ENCODE peak calls at places on chromosomes 13 and 19, in nine cellular contexts. D is gastrocnemius medialis, R is pancreas, H is IMR-90, N is upper lobe of left lung, Y is tibial nerve, X is AG04449, T is adrenal gland, L is MCF 10A. K is an unnamed sample.

GRCh38 chr19:13099073-13099999 is 3.3 kb downstream of the LYL1 start:
- DNase-seq in D (peak), R (no peak), H (no peak), N (peak), Y (peak), X (no peak), T (no peak), L (no peak), K (peak)

GRCh38 chr13:46278474-46278873 is 66.7 kb downstream of the LRRC63 start:
- DNase-seq in D (no peak), R (no peak), H (no peak), N (no peak), Y (no peak), X (no peak), T (no peak), L (no peak), K (no peak)

GRCh38 chr13:109872864-109873263 is 86.5 kb upstream of the IRS2 start:
- DNase-seq in D (no peak), R (no peak), H (no peak), N (no peak), Y (no peak), X (no peak), T (no peak), L (no peak), K (no peak)

GRCh38 chr13:30158774-30159445 is 148.4 kb downstream of the KATNAL1 start:
- DNase-seq in D (no peak), R (no peak), H (peak), N (no peak), Y (peak), X (peak), T (peak), L (peak), K (peak)

GRCh38 chr19:4537953-4538600 is 1.8 kb downstream of the LRG1 start:
- DNase-seq in D (peak), R (no peak), H (no peak), N (no peak), Y (no peak), X (no peak), T (peak), L (no peak), K (no peak)

GRCh38 chr19:58395220-58395978 is at the start of gene RNF225:
- DNase-seq in D (no peak), R (peak), H (no peak), N (peak), Y (no peak), X (no peak), T (no peak), L (no peak), K (no peak)

GRCh38 chr19:31538879-31539278 is 189.6 kb upstream of the TSHZ3 start:
- DNase-seq in D (no peak), R (no peak), H (no peak), N (no peak), Y (no peak), X (no peak), T (no peak), L (no peak), K (no peak)

GRCh38 chr19:35438527-35438926 is 9.5 kb upstream of the FFAR2 start:
- DNase-seq in D (no peak), R (peak), H (no peak), N (no peak), Y (no peak), X (no peak), T (no peak), L (peak), K (no peak)

GRCh38 chr13:48265217-48265815 is 32.3 kb downstream of the ITM2B start:
- DNase-seq in D (no peak), R (no peak), H (no peak), N (no peak), Y (peak), X (no peak), T (no peak), L (no peak), K (peak)

GRCh38 chr13:101757446-101758039 is 305.1 kb downstream of the ITGBL1 start:
- DNase-seq in D (no peak), R (no peak), H (peak), N (no peak), Y (no peak), X (no peak), T (no peak), L (peak), K (no peak)

GRCh38 chr13:113117335-113117872 is 5.2 kb upstream of the F10 start:
- DNase-seq in D (peak), R (no peak), H (no peak), N (peak), Y (no peak), X (no peak), T (no peak), L (no peak), K (no peak)

GRCh38 chr19:50205681-50206138 is 2.3 kb downstream of the MYH14 start:
- DNase-seq in D (no peak), R (peak), H (no peak), N (peak), Y (no peak), X (no peak), T (no peak), L (no peak), K (no peak)

GRCh38 chr19:4916292-4917082 is 7.2 kb downstream of the UHRF1 start:
- DNase-seq in D (no peak), R (no peak), H (no peak), N (peak), Y (no peak), X (no peak), T (no peak), L (no peak), K (peak)

GRCh38 chr19:22882797-22883196 is 50.7 kb downstream of the ZNF723 start:
- DNase-seq in D (no peak), R (no peak), H (peak), N (no peak), Y (peak), X (no peak), T (no peak), L (peak), K (no peak)

GRCh38 chr19:16070366-16070990 is 5.8 kb upstream of the TPM4 start:
- DNase-seq in D (peak), R (no peak), H (no peak), N (peak), Y (no peak), X (no peak), T (peak), L (peak), K (peak)

GRCh38 chr13:45362939-45363338 is 22.0 kb upstream of the TPT1 start:
- DNase-seq in D (no peak), R (no peak), H (no peak), N (no peak), Y (no peak), X (no peak), T (no peak), L (no peak), K (peak)

GRCh38 chr19:4183967-4184717 is 1.7 kb downstream of the ANKRD24 start:
- DNase-seq in D (peak), R (no peak), H (no peak), N (peak), Y (no peak), X (no peak), T (no peak), L (peak), K (no peak)

GRCh38 chr19:13846533-13847032 is 30.4 kb upstream of the NANOS3 start:
- DNase-seq in D (peak), R (peak), H (peak), N (peak), Y (peak), X (no peak), T (peak), L (peak), K (peak)

GRCh38 chr13:93875527-93875926 is 604.0 kb downstream of the DCT start:
- DNase-seq in D (no peak), R (no peak), H (peak), N (no peak), Y (no peak), X (no peak), T (no peak), L (peak), K (no peak)

DNA sequence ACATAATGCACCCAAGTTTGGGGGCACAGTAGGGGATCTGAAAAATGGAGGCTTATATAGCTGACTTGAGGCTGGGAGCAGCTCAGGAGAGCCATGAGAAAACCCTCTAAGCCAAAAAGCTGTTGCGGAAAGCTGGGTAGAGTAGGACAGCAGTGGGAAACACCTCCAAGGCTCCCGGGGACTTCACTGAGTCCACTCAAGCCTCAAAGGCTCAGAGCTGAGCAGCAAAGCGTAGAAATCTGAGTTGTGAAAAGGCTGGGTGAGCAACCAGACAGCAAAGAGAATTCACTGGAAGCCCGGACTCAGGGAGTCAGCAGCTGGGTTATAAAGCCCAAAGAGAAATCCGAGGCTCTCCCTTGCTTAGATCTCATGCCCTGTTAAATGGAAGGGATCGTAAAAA is 905.1 kb downstream of the EFNB2 start:
- DNase-seq in D (no peak), R (no peak), H (no peak), N (no peak), Y (no peak), X (no peak), T (no peak), L (no peak), K (no peak)
- TF ChIP-seq CTCF in D (no peak), R (no peak), H (no peak), N (no peak), Y (no peak), X (no peak), T (no peak), L (no peak), K (no peak)

GRCh38 chr13:36395280-36395679 is 37.0 kb upstream of the CCNA1 start:
- DNase-seq in D (no peak), R (no peak), H (peak), N (no peak), Y (no peak), X (peak), T (no peak), L (peak), K (no peak)
- TF ChIP-seq CTCF in D (no peak), R (no peak), H (peak), N (no peak), Y (peak), X (peak), T (peak), L (peak), K (peak)

DNA sequence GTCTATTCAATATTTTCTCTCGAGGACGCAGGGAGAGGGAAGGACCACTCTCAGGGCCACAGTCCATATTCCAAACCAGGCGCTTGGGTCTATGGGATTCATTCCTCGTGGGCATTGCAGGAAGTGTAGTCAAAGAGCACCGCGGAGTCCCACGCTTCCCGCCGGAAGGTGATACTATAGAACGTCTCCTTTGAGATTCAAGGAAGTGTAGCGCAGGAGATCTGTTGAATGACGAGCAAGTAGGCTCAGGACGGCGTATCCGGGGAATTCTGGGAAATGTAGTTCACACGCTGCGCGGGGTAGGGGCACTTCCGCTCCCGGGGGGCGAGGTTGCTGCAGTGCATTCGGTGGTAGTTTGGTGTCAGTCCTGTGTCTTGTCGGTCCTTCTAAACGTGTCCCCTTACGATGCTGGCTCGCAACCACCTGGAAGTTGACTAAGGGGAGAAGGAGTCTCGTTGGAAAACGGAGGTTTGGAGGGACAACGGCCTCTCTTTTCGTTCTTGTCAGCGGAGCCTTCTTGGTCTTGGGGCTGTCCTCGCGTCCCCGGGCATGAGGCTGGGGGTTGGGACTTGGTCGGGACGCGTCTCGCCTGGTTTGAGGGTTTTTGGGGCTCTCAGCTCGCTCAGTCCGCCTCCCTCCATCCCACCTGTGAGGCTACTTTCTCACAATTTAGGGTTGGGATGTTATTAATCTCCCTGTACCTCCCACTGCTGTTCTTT is at the start of gene ZNF284:
- DNase-seq in D (peak), R (peak), H (peak), N (peak), Y (peak), X (peak), T (peak), L (peak), K (peak)
- TF ChIP-seq CTCF in D (no peak), R (no peak), H (no peak), N (no peak), Y (no peak), X (no peak), T (no peak), L (no peak), K (no peak)

DNA sequence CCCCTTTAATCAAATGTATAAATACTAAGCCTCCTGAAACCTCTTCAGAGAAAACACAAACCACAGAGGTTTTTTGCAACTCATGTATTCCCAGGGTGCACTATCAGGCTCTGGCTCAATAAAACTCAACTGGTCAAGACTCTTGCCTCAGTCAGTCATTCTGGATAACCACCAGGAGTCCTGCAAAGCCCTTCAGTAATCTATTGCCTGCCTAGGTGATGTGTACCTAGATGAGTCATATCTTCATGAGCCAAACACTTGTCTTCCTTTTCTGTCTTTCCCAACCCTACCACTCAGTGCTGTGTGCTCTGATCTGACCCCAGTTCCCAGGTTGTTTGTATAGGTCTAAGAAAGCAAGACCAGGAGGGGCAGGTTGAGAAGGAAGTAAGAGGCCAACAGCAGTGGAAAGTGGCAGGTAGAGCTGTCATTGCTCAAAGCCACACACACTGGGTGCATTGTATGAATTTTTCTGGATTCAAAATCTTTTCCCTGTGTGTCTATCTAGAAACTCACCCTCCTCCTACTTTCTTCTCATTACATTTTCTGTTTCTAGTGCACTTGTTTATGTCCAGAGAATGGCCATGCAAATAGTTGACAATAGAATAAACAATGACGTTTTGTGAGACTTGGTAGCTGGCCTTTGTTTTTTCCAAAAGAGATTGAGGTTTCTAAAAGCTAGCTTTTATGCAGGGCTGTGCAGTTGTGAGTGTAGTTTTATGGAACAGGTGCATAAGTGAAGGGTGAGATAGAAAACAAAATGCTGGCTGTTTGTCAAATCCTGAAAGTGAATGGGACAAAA is 48.1 kb downstream of the PSG1 start:
- DNase-seq in D (no peak), R (no peak), H (no peak), N (no peak), Y (no peak), X (no peak), T (no peak), L (peak), K (no peak)
- TF ChIP-seq CTCF in D (no peak), R (no peak), H (no peak), N (no peak), Y (no peak), X (no peak), T (no peak), L (peak), K (no peak)

DNA sequence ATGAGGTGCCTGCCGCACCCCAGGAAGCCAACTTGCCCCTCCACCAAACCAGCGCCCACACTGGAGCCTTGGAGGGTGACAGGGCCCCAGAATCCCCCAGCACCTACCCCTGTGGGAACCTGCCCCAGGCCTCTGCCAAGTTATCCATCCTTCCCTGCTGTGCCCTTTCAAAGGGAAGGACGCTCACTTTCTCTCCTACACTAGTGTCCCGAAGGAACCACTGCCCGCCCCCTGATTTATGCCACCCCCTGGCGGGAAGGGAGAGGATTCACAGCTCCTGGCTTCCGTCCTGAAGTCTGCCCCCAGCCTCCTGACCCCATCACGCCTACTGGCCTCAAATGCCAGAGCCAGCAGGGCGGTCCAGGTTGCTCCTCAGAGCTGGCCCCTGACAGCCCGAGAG is 1.4 kb downstream of the EVI5L start:
- DNase-seq in D (no peak), R (no peak), H (peak), N (no peak), Y (no peak), X (no peak), T (no peak), L (peak), K (no peak)
- TF ChIP-seq CTCF in D (no peak), R (no peak), H (peak), N (no peak), Y (peak), X (peak), T (no peak), L (peak), K (no peak)

GRCh38 chr13:88526853-88527215 is 855.7 kb downstream of the SLITRK5 start:
- DNase-seq in D (no peak), R (no peak), H (no peak), N (no peak), Y (no peak), X (no peak), T (no peak), L (no peak), K (no peak)
- TF ChIP-seq CTCF in D (no peak), R (no peak), H (no peak), N (no peak), Y (no peak), X (no peak), T (no peak), L (no peak), K (no peak)